ENCODE peak calls at places on chromosomes 11 and 22, in ten cellular contexts. One of them, this sample, is unnamed.

GRCh38 chr11:61058583-61059259 is 43.6 kb upstream of the CD5 start:
- DNase-seq in RWPE1: no peak
- DNase-seq in right lobe of liver: peak; percentile 8
- DNase-seq in GM10248: no peak
- DNase-seq in fibroblast of the aortic adventitia: no peak
- DNase-seq in choroid plexus epithelial cell: no peak
- DNase-seq in NB4: no peak
- DNase-seq in endothelial cell: no peak
- DNase-seq in kidney: no peak
- DNase-seq in psoas muscle: no peak
- DNase-seq in this sample: peak; percentile 17

GRCh38 chr11:112526699-112527410 is 266.2 kb upstream of the PLET1 start:
- DNase-seq in RWPE1: no peak
- DNase-seq in right lobe of liver: no peak
- DNase-seq in GM10248: no peak
- DNase-seq in fibroblast of the aortic adventitia: peak; percentile 16
- DNase-seq in choroid plexus epithelial cell: peak; percentile 26
- DNase-seq in NB4: no peak
- DNase-seq in endothelial cell: no peak
- DNase-seq in kidney: no peak
- DNase-seq in psoas muscle: no peak
- DNase-seq in this sample: no peak

GRCh38 chr11:44313701-44314489 is 4.0 kb upstream of the ALX4 start:
- DNase-seq in RWPE1: no peak
- DNase-seq in right lobe of liver: no peak
- DNase-seq in GM10248: no peak
- DNase-seq in fibroblast of the aortic adventitia: peak; percentile 64
- DNase-seq in choroid plexus epithelial cell: no peak
- DNase-seq in NB4: no peak
- DNase-seq in endothelial cell: no peak
- DNase-seq in kidney: peak; percentile 12
- DNase-seq in psoas muscle: no peak
- DNase-seq in this sample: no peak

GRCh38 chr22:48154169-48154942 is 1391.9 kb downstream of the TBC1D22A start:
- DNase-seq in RWPE1: no peak
- DNase-seq in right lobe of liver: no peak
- DNase-seq in GM10248: no peak
- DNase-seq in fibroblast of the aortic adventitia: no peak
- DNase-seq in choroid plexus epithelial cell: no peak
- DNase-seq in NB4: no peak
- DNase-seq in endothelial cell: no peak
- DNase-seq in kidney: no peak
- DNase-seq in psoas muscle: no peak
- DNase-seq in this sample: no peak

GRCh38 chr11:113201055-113201818 is 113.1 kb upstream of the TTC12 start:
- DNase-seq in RWPE1: peak; percentile 28
- DNase-seq in right lobe of liver: no peak
- DNase-seq in GM10248: no peak
- DNase-seq in fibroblast of the aortic adventitia: no peak
- DNase-seq in choroid plexus epithelial cell: no peak
- DNase-seq in NB4: no peak
- DNase-seq in endothelial cell: no peak
- DNase-seq in kidney: no peak
- DNase-seq in psoas muscle: no peak
- DNase-seq in this sample: no peak

GRCh38 chr22:50270302-50271010 is at the start of gene MAPK11:
- DNase-seq in RWPE1: no peak
- DNase-seq in right lobe of liver: peak; percentile 79
- DNase-seq in GM10248: peak; percentile 78
- DNase-seq in fibroblast of the aortic adventitia: peak; percentile 65
- DNase-seq in choroid plexus epithelial cell: peak; percentile 64
- DNase-seq in NB4: peak; percentile 83
- DNase-seq in endothelial cell: peak; percentile 81
- DNase-seq in kidney: peak; percentile 92
- DNase-seq in psoas muscle: peak; percentile 85
- DNase-seq in this sample: peak; percentile 70

GRCh38 chr11:71927813-71928738 is at the start of gene XNDC1N:
- DNase-seq in RWPE1: peak; percentile 91
- DNase-seq in right lobe of liver: peak; percentile 63
- DNase-seq in GM10248: peak; percentile 81
- DNase-seq in fibroblast of the aortic adventitia: peak; percentile 90
- DNase-seq in choroid plexus epithelial cell: peak; percentile 93
- DNase-seq in NB4: peak; percentile 92
- DNase-seq in endothelial cell: peak; percentile 35
- DNase-seq in kidney: peak; percentile 78
- DNase-seq in psoas muscle: peak; percentile 68
- DNase-seq in this sample: peak; percentile 53

GRCh38 chr22:39244496-39245129 is at the start of gene PDGFB:
- DNase-seq in RWPE1: no peak
- DNase-seq in right lobe of liver: no peak
- DNase-seq in GM10248: no peak
- DNase-seq in fibroblast of the aortic adventitia: no peak
- DNase-seq in choroid plexus epithelial cell: no peak
- DNase-seq in NB4: peak; percentile 59
- DNase-seq in endothelial cell: no peak
- DNase-seq in kidney: no peak
- DNase-seq in psoas muscle: peak; percentile 68
- DNase-seq in this sample: no peak

GRCh38 chr11:34308821-34309585 is 48.8 kb downstream of the ABTB2 start:
- DNase-seq in RWPE1: no peak
- DNase-seq in right lobe of liver: peak; percentile 84
- DNase-seq in GM10248: no peak
- DNase-seq in fibroblast of the aortic adventitia: peak; percentile 88
- DNase-seq in choroid plexus epithelial cell: peak; percentile 46
- DNase-seq in NB4: peak; percentile 60
- DNase-seq in endothelial cell: no peak
- DNase-seq in kidney: no peak
- DNase-seq in psoas muscle: no peak
- DNase-seq in this sample: no peak

GRCh38 chr11:112525270-112525669 is 264.6 kb upstream of the PLET1 start:
- DNase-seq in RWPE1: no peak
- DNase-seq in right lobe of liver: no peak
- DNase-seq in GM10248: no peak
- DNase-seq in fibroblast of the aortic adventitia: peak; percentile 26
- DNase-seq in choroid plexus epithelial cell: peak; percentile 94
- DNase-seq in NB4: peak; percentile 12
- DNase-seq in endothelial cell: no peak
- DNase-seq in kidney: no peak
- DNase-seq in psoas muscle: no peak
- DNase-seq in this sample: no peak

GRCh38 chr11:105151936-105152554 is 12.5 kb upstream of the CARD18 start:
- DNase-seq in RWPE1: no peak
- DNase-seq in right lobe of liver: no peak
- DNase-seq in GM10248: no peak
- DNase-seq in fibroblast of the aortic adventitia: no peak
- DNase-seq in choroid plexus epithelial cell: peak; percentile 83
- DNase-seq in NB4: no peak
- DNase-seq in endothelial cell: no peak
- DNase-seq in kidney: no peak
- DNase-seq in psoas muscle: no peak
- DNase-seq in this sample: no peak

DNA sequence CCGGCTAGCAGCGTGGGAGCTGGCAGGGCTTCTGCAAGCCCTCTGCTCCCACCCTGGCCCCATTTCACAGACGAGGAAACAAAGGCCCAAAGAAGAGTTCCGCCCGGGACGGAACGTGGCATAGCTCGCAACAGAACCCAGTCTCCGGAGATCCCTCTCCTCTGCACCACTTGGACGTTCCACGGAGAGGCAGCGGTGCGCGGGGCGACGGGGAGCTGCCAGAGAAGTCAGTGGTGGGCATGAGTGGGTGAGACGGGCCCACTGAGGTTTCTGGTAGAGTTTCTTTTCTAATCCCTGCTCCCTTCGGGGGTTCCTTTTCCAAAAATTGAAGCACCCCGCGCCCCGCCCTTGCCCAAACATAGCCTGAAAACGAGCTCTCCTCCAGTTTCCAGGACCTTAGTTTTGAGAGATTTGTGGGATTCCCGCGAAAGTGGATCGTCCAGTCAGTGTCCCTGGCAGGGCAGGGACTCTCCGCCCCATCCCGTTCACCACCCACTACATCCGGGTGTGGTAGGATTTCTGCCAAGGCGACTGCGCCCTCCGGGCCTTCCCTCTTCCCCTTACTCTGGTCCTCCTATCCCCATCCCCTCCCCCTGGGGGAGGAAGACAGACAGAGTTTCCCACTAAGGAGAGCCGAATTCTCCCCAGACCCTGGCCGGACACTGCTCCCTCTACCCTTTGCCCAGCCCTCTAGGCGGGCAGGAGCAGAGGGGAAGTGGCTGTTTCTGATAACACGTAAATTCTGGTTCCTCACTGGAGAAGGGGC is 764 bp upstream of the NECTIN1 start:
- DNase-seq in RWPE1: peak; percentile 67
- DNase-seq in right lobe of liver: peak; percentile 74
- DNase-seq in GM10248: peak; percentile 40
- DNase-seq in fibroblast of the aortic adventitia: peak; percentile 59
- DNase-seq in choroid plexus epithelial cell: peak; percentile 36
- DNase-seq in NB4: no peak
- DNase-seq in endothelial cell: no peak
- DNase-seq in kidney: peak; percentile 91
- DNase-seq in psoas muscle: peak; percentile 76
- DNase-seq in this sample: peak; percentile 76
- TF ChIP-seq CTCF in RWPE1: peak; percentile 67
- TF ChIP-seq CTCF in right lobe of liver: no peak
- TF ChIP-seq CTCF in GM10248: no peak
- TF ChIP-seq CTCF in fibroblast of the aortic adventitia: peak; percentile 4
- TF ChIP-seq CTCF in choroid plexus epithelial cell: no peak
- TF ChIP-seq CTCF in NB4: no peak
- TF ChIP-seq CTCF in endothelial cell: peak; percentile 10
- TF ChIP-seq CTCF in kidney: no peak
- TF ChIP-seq CTCF in psoas muscle: no peak
- TF ChIP-seq CTCF in this sample: no peak

GRCh38 chr11:66550887-66551286 is 4.2 kb downstream of the ACTN3 start:
- DNase-seq in RWPE1: no peak
- DNase-seq in right lobe of liver: no peak
- DNase-seq in GM10248: no peak
- DNase-seq in fibroblast of the aortic adventitia: no peak
- DNase-seq in choroid plexus epithelial cell: no peak
- DNase-seq in NB4: no peak
- DNase-seq in endothelial cell: no peak
- DNase-seq in kidney: no peak
- DNase-seq in psoas muscle: no peak
- DNase-seq in this sample: no peak
- TF ChIP-seq CTCF in RWPE1: no peak
- TF ChIP-seq CTCF in right lobe of liver: no peak
- TF ChIP-seq CTCF in GM10248: no peak
- TF ChIP-seq CTCF in fibroblast of the aortic adventitia: no peak
- TF ChIP-seq CTCF in choroid plexus epithelial cell: no peak
- TF ChIP-seq CTCF in NB4: no peak
- TF ChIP-seq CTCF in endothelial cell: no peak
- TF ChIP-seq CTCF in kidney: no peak
- TF ChIP-seq CTCF in psoas muscle: no peak
- TF ChIP-seq CTCF in this sample: no peak

DNA sequence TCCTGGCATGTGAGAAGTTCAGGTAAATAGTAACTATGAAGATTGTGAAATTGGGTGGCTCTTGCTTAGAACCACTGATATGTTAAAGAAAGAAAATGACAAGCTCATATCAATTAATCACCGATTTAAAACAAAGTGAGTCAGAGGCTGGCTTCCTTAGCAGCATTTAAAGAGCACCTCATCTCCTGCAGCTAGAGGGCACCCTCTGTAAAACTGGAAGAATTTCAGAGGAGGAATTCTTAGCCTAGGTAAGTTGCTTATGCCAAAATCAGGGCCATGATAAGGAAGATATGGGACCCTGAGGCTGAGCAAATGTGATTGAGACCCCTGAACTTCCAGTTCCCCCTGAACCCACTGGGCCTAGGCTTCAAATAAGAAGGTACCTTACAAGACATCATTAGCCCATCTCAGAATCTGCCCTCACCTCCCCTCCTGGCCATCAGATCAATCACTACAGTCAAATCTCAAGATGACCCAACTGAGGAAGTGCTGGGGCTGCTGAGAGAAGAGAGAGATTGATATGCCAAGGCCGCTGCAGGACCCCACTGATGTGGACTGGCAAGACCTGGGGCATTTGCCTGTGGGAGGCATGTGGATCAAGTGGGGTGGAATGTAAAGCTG is 8.6 kb upstream of the CD3E start:
- DNase-seq in RWPE1: peak; percentile 68
- DNase-seq in right lobe of liver: no peak
- DNase-seq in GM10248: no peak
- DNase-seq in fibroblast of the aortic adventitia: peak; percentile 14
- DNase-seq in choroid plexus epithelial cell: peak; percentile 58
- DNase-seq in NB4: peak; percentile 67
- DNase-seq in endothelial cell: no peak
- DNase-seq in kidney: no peak
- DNase-seq in psoas muscle: no peak
- DNase-seq in this sample: no peak
- TF ChIP-seq CTCF in RWPE1: peak; percentile 56
- TF ChIP-seq CTCF in right lobe of liver: peak; percentile 66
- TF ChIP-seq CTCF in GM10248: peak; percentile 77
- TF ChIP-seq CTCF in fibroblast of the aortic adventitia: peak; percentile 50
- TF ChIP-seq CTCF in choroid plexus epithelial cell: peak; percentile 78
- TF ChIP-seq CTCF in NB4: peak; percentile 73
- TF ChIP-seq CTCF in endothelial cell: no peak
- TF ChIP-seq CTCF in kidney: peak; percentile 37
- TF ChIP-seq CTCF in psoas muscle: peak; percentile 46
- TF ChIP-seq CTCF in this sample: peak; percentile 78

GRCh38 chr22:26642465-26643367 is 14.7 kb upstream of the MIAT start:
- DNase-seq in RWPE1: no peak
- DNase-seq in right lobe of liver: no peak
- DNase-seq in GM10248: peak; percentile 60
- DNase-seq in fibroblast of the aortic adventitia: no peak
- DNase-seq in choroid plexus epithelial cell: peak; percentile 26
- DNase-seq in NB4: peak; percentile 84
- DNase-seq in endothelial cell: peak; percentile 22
- DNase-seq in kidney: no peak
- DNase-seq in psoas muscle: no peak
- DNase-seq in this sample: peak; percentile 68
- TF ChIP-seq CTCF in RWPE1: no peak
- TF ChIP-seq CTCF in right lobe of liver: no peak
- TF ChIP-seq CTCF in GM10248: peak; percentile 47
- TF ChIP-seq CTCF in fibroblast of the aortic adventitia: no peak
- TF ChIP-seq CTCF in choroid plexus epithelial cell: peak; percentile 18
- TF ChIP-seq CTCF in NB4: peak; percentile 23
- TF ChIP-seq CTCF in endothelial cell: no peak
- TF ChIP-seq CTCF in kidney: no peak
- TF ChIP-seq CTCF in psoas muscle: no peak
- TF ChIP-seq CTCF in this sample: peak; percentile 15

DNA sequence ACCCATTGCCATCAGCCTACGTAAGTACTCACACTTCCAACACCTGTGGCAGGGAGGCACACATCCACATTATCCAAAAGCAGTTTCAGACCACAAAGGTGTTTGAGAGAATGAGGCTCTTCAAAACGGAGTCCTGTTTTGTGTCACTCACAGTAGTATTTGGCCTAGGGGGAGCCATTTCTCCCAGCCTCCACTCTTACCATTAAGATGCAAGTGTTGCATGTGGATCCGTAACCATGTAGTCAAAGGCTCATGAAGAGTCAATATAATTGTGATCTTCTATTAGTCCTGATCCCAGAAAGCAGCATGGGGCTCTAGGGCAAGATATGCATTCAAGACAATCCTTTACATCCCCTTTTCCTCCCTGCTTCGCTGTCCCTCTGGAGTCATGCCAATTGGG is 41.5 kb downstream of the IL10RA start:
- DNase-seq in RWPE1: no peak
- DNase-seq in right lobe of liver: no peak
- DNase-seq in GM10248: no peak
- DNase-seq in fibroblast of the aortic adventitia: no peak
- DNase-seq in choroid plexus epithelial cell: no peak
- DNase-seq in NB4: no peak
- DNase-seq in endothelial cell: no peak
- DNase-seq in kidney: no peak
- DNase-seq in psoas muscle: no peak
- DNase-seq in this sample: no peak
- TF ChIP-seq CTCF in RWPE1: no peak
- TF ChIP-seq CTCF in right lobe of liver: no peak
- TF ChIP-seq CTCF in GM10248: no peak
- TF ChIP-seq CTCF in fibroblast of the aortic adventitia: no peak
- TF ChIP-seq CTCF in choroid plexus epithelial cell: no peak
- TF ChIP-seq CTCF in NB4: no peak
- TF ChIP-seq CTCF in endothelial cell: no peak
- TF ChIP-seq CTCF in kidney: no peak
- TF ChIP-seq CTCF in psoas muscle: no peak
- TF ChIP-seq CTCF in this sample: no peak

This sample was measured in Peyer's patch.